ENCODE peak calls at places on chromosomes 1 and 21, in five cellular contexts. T, I, O, R and K are unnamed samples.

GRCh38 chr1:243883551-243883950 is 33.5 kb upstream of the AKT3 start:
- DNase-seq in R (no peak), T (no peak), O (no peak), I (no peak), K (no peak)

GRCh38 chr21:44365967-44366585 is 12.7 kb downstream of the TRPM2 start:
- DNase-seq in R (no peak), O (no peak), T (no peak), I (no peak), K (peak)

GRCh38 chr1:78005755-78006154 is 1.0 kb downstream of the DNAJB4 start:
- DNase-seq in T (no peak), I (no peak), O (no peak), R (no peak), K (no peak)

GRCh38 chr21:33968998-33969353 is 53.4 kb upstream of the ATP5PO start:
- DNase-seq in T (no peak), R (no peak), I (no peak), O (no peak), K (no peak)

GRCh38 chr1:209095627-209096595 is 487.6 kb upstream of the CAMK1G start:
- DNase-seq in O (no peak), T (no peak), I (no peak), R (no peak), K (no peak)

GRCh38 chr21:45494851-45495680 is 47.2 kb downstream of the SLC19A1 start:
- DNase-seq in O (no peak), I (no peak), R (no peak), T (no peak), K (peak)

GRCh38 chr21:29238052-29238966 is 60.4 kb upstream of the BACH1 start:
- DNase-seq in O (no peak), R (no peak), T (no peak), I (no peak), K (no peak)

GRCh38 chr1:199168895-199169294 is 530.1 kb downstream of the PTPRC start:
- DNase-seq in R (no peak), O (no peak), I (no peak), T (no peak), K (no peak)

GRCh38 chr1:8351693-8352470 is 34.0 kb downstream of the SLC45A1 start:
- DNase-seq in O (peak), R (no peak), T (peak), I (no peak), K (peak)
- H3K27ac ChIP-seq in O (peak), R (peak), T (peak), I (peak), K (peak)

GRCh38 chr1:81781749-81782148 is 19.0 kb upstream of the ADGRL2 start:
- DNase-seq in R (no peak), O (no peak), I (no peak), T (no peak), K (no peak)
- TF ChIP-seq CTCF in R (no peak), O (peak), I (no peak), T (no peak), K (no peak)

GRCh38 chr1:219668446-219668845 is 55.5 kb upstream of the ZC3H11B start:
- DNase-seq in T (no peak), R (no peak), I (no peak), O (no peak), K (no peak)

GRCh38 chr1:219666242-219666641 is 53.3 kb upstream of the ZC3H11B start:
- DNase-seq in R (no peak), T (peak), O (no peak), I (no peak), K (no peak)

GRCh38 chr1:219669556-219669955 is 56.7 kb upstream of the ZC3H11B start:
- DNase-seq in T (no peak), O (no peak), I (no peak), R (no peak), K (no peak)

GRCh38 chr1:219669042-219669441 is 56.1 kb upstream of the ZC3H11B start:
- DNase-seq in T (no peak), O (no peak), I (no peak), R (no peak), K (no peak)

GRCh38 chr1:219670426-219671149 is 57.7 kb upstream of the ZC3H11B start:
- DNase-seq in R (peak), T (no peak), I (no peak), O (no peak), K (no peak)
- H3K27ac ChIP-seq in R (peak), T (no peak), I (no peak), O (no peak), K (no peak)

GRCh38 chr21:42375966-42376337 is 9.6 kb upstream of the TFF1 start:
- DNase-seq in O (no peak), T (no peak), I (no peak), R (no peak), K (no peak)

GRCh38 chr21:42375141-42375905 is 9.0 kb upstream of the TFF1 start:
- DNase-seq in O (peak), I (peak), R (no peak), T (no peak), K (no peak)

GRCh38 chr21:42377211-42377950 is 11.0 kb upstream of the TFF1 start:
- DNase-seq in O (no peak), R (no peak), T (no peak), I (peak), K (peak)

GRCh38 chr21:42377951-42378340 is 11.6 kb upstream of the TFF1 start:
- DNase-seq in I (no peak), R (no peak), T (no peak), O (no peak), K (no peak)

GRCh38 chr21:42376338-42376982 is 10.1 kb upstream of the TFF1 start:
- DNase-seq in I (peak), O (no peak), R (no peak), T (no peak), K (no peak)
- TF ChIP-seq CTCF in I (no peak), O (no peak), R (no peak), T (no peak), K (no peak)

GRCh38 chr1:109986054-109986444 is 1.5 kb downstream of the AHCYL1 start:
- DNase-seq in T (no peak), I (no peak), R (no peak), O (peak), K (no peak)

GRCh38 chr1:109993885-109994284 is 9.3 kb downstream of the AHCYL1 start:
- DNase-seq in O (no peak), R (no peak), I (no peak), T (no peak), K (no peak)

GRCh38 chr1:109988349-109988914 is 3.9 kb downstream of the AHCYL1 start:
- DNase-seq in I (no peak), O (no peak), T (no peak), R (no peak), K (no peak)

GRCh38 chr1:109991400-109991925 is 6.9 kb downstream of the AHCYL1 start:
- DNase-seq in O (no peak), R (no peak), T (no peak), I (no peak), K (no peak)

DNA sequence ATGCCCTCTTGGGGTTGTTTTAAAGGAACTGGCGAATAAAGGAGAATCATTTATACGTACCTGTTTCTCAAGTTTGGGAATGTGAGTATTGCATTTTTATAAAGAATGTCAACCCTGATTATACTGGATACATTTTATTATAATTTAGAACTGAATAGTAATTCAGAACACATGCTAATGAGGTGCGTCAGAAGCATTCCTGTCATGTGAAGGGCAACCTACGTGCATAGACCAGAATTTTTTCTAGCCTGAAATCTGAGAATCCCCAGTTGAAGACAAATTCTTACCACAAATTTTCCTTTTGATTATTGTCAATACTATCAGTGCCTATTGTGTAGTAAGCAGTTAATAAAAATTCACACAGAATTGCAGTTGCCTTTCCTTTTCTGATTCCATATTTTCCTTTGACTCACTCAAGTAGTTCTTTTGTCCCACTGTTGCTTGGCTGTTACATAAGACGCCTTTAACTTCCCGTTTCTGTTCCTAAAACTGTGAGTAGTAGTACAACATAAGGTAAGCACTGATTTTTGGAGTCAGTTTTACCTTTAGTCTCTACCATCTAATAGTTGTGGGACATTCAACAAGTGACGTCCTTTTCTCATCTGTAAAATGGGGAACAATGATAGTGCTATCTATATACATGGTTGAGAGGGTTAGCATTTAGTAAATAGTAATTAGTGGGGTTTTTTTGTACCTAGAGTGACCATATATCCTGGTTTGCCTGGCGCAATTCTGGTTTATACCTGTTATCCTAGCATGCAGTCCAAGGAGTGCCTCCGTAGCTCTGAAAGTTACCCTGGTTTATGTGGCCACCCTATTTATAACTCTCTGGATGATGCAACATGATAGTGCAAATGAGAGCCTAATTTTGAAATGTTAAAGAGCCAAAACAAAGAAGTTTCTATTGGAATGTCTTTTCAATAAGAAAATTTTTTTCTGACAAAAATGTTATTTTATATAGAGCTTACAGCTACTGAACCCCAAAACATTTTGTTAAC is 5.4 kb downstream of the AHCYL1 start:
- DNase-seq in I (no peak), O (no peak), R (no peak), T (no peak), K (no peak)
- H3K27ac ChIP-seq in I (peak), O (no peak), R (peak), T (no peak), K (peak)

GRCh38 chr1:180616441-180616840 is 15.4 kb upstream of the XPR1 start:
- DNase-seq in I (no peak), T (no peak), O (no peak), R (no peak), K (no peak)
- TF ChIP-seq CTCF in I (no peak), T (no peak), O (no peak), R (no peak), K (no peak)

GRCh38 chr1:180838535-180838934 is 74.2 kb upstream of the KIAA1614 start:
- DNase-seq in T (no peak), I (no peak), R (no peak), O (no peak), K (no peak)

GRCh38 chr1:180836414-180836813 is 76.3 kb upstream of the KIAA1614 start:
- DNase-seq in I (no peak), O (peak), R (no peak), T (no peak), K (no peak)

GRCh38 chr1:180841460-180841859 is 71.2 kb upstream of the KIAA1614 start:
- DNase-seq in T (no peak), I (no peak), O (no peak), R (no peak), K (no peak)

GRCh38 chr1:180839547-180839946 is 73.2 kb upstream of the KIAA1614 start:
- DNase-seq in I (no peak), O (no peak), T (no peak), R (no peak), K (no peak)

GRCh38 chr1:180837025-180837424 is 75.7 kb upstream of the KIAA1614 start:
- DNase-seq in O (peak), R (no peak), I (no peak), T (no peak), K (no peak)
- H3K27ac ChIP-seq in O (peak), R (no peak), I (no peak), T (no peak), K (no peak)

DNA sequence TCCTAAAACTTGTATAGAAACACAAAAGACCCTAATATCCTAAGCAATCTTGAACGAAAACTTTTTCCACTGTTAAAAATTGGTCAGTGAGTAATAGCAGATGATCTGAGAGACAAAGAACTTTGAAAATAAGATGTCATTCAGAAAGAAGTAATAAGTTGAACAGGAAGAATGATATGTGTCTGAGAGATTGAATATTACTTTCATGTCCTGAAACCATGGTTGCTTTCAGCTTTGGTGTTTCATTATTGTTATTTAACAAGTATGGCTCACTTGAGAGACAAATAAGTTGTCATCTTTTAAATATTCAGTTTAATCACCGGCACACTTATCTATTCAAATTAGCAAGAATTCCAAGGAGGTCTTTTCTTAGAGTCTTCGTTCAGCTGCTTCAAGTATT is 11.4 kb downstream of the PRKACB start:
- DNase-seq in O (no peak), I (no peak), R (no peak), T (no peak), K (no peak)
- TF ChIP-seq CTCF in O (no peak), I (no peak), R (no peak), T (no peak), K (no peak)